ENCODE peak calls at places on chromosome 12, in four cellular contexts. One of them, this sample, is unnamed.
A peak's percentile ranks its signal among the peaks of the same experiment; 100 is the strongest.

GRCh38 chr12:70645494-70646317 is 8.5 kb upstream of the PTPRB start:
- DNase-seq in fibroblast of pulmonary artery: peak; percentile 93
- DNase-seq in neuronal stem cell: no peak
- DNase-seq in effector memory CD4-positive, alpha-beta T cell: no peak
- DNase-seq in this sample: no peak

GRCh38 chr12:90979936-90980335 is 24.8 kb downstream of the EPYC start:
- DNase-seq in fibroblast of pulmonary artery: peak; percentile 58
- DNase-seq in neuronal stem cell: no peak
- DNase-seq in effector memory CD4-positive, alpha-beta T cell: no peak
- DNase-seq in this sample: no peak

GRCh38 chr12:1936406-1937320 is 18.2 kb upstream of the CACNA2D4 start:
- DNase-seq in fibroblast of pulmonary artery: peak; percentile 58
- DNase-seq in neuronal stem cell: no peak
- DNase-seq in effector memory CD4-positive, alpha-beta T cell: no peak
- DNase-seq in this sample: peak; percentile 63

GRCh38 chr12:84411031-84411430 is 501.6 kb downstream of the SLC6A15 start:
- DNase-seq in fibroblast of pulmonary artery: no peak
- DNase-seq in neuronal stem cell: no peak
- DNase-seq in effector memory CD4-positive, alpha-beta T cell: no peak
- DNase-seq in this sample: no peak

GRCh38 chr12:6961278-6961694 is 9.2 kb downstream of the PHB2 start:
- DNase-seq in fibroblast of pulmonary artery: peak; percentile 35
- DNase-seq in neuronal stem cell: no peak
- DNase-seq in effector memory CD4-positive, alpha-beta T cell: peak; percentile 89
- DNase-seq in this sample: peak; percentile 84

GRCh38 chr12:101806280-101806679 is 24.5 kb downstream of the GNPTAB start:
- DNase-seq in fibroblast of pulmonary artery: peak; percentile 16
- DNase-seq in neuronal stem cell: no peak
- DNase-seq in effector memory CD4-positive, alpha-beta T cell: no peak
- DNase-seq in this sample: no peak

GRCh38 chr12:94186461-94187237 is 38.3 kb downstream of the PLXNC1 start:
- DNase-seq in fibroblast of pulmonary artery: peak; percentile 67
- DNase-seq in neuronal stem cell: peak; percentile 83
- DNase-seq in effector memory CD4-positive, alpha-beta T cell: no peak
- DNase-seq in this sample: peak; percentile 56

GRCh38 chr12:85057370-85057963 is 21.3 kb downstream of the LRRIQ1 start:
- DNase-seq in fibroblast of pulmonary artery: peak; percentile 67
- DNase-seq in neuronal stem cell: peak; percentile 62
- DNase-seq in effector memory CD4-positive, alpha-beta T cell: no peak
- DNase-seq in this sample: peak; percentile 24

GRCh38 chr12:47775100-47775911 is 2.3 kb downstream of the SLC48A1 start:
- DNase-seq in fibroblast of pulmonary artery: peak; percentile 37
- DNase-seq in neuronal stem cell: no peak
- DNase-seq in effector memory CD4-positive, alpha-beta T cell: no peak
- DNase-seq in this sample: no peak

GRCh38 chr12:132624186-132624855 is 5.7 kb downstream of the P2RX2 start:
- DNase-seq in fibroblast of pulmonary artery: no peak
- DNase-seq in neuronal stem cell: no peak
- DNase-seq in effector memory CD4-positive, alpha-beta T cell: no peak
- DNase-seq in this sample: no peak

GRCh38 chr12:76859621-76860020 is 19.2 kb downstream of the CSRP2 start:
- DNase-seq in fibroblast of pulmonary artery: no peak
- DNase-seq in neuronal stem cell: no peak
- DNase-seq in effector memory CD4-positive, alpha-beta T cell: no peak
- DNase-seq in this sample: no peak

GRCh38 chr12:41190360-41190759 is 2.2 kb downstream of the PDZRN4 start:
- DNase-seq in fibroblast of pulmonary artery: peak; percentile 3
- DNase-seq in neuronal stem cell: no peak
- DNase-seq in effector memory CD4-positive, alpha-beta T cell: no peak
- DNase-seq in this sample: no peak

GRCh38 chr12:97017213-97017612 is 110.2 kb downstream of the NEDD1 start:
- DNase-seq in fibroblast of pulmonary artery: no peak
- DNase-seq in neuronal stem cell: no peak
- DNase-seq in effector memory CD4-positive, alpha-beta T cell: no peak
- DNase-seq in this sample: no peak

GRCh38 chr12:96034631-96035282 is 630 bp downstream of the LTA4H start:
- DNase-seq in fibroblast of pulmonary artery: peak; percentile 41
- DNase-seq in neuronal stem cell: peak; percentile 31
- DNase-seq in effector memory CD4-positive, alpha-beta T cell: no peak
- DNase-seq in this sample: peak; percentile 25

GRCh38 chr12:6866920-6867406 is 368 bp upstream of the TPI1 start:
- DNase-seq in fibroblast of pulmonary artery: no peak
- DNase-seq in neuronal stem cell: no peak
- DNase-seq in effector memory CD4-positive, alpha-beta T cell: no peak
- DNase-seq in this sample: peak; percentile 85

GRCh38 chr12:56385873-56386272 is 23.2 kb upstream of the APOF start:
- DNase-seq in fibroblast of pulmonary artery: peak; percentile 12
- DNase-seq in neuronal stem cell: no peak
- DNase-seq in effector memory CD4-positive, alpha-beta T cell: no peak
- DNase-seq in this sample: no peak

GRCh38 chr12:53381739-53382630 is 2.0 kb downstream of the SP1 start:
- DNase-seq in fibroblast of pulmonary artery: peak; percentile 80
- DNase-seq in neuronal stem cell: no peak
- DNase-seq in effector memory CD4-positive, alpha-beta T cell: peak; percentile 30
- DNase-seq in this sample: peak; percentile 64

GRCh38 chr12:13376627-13377373 is 180.3 kb downstream of the EMP1 start:
- DNase-seq in fibroblast of pulmonary artery: no peak
- DNase-seq in neuronal stem cell: no peak
- DNase-seq in effector memory CD4-positive, alpha-beta T cell: no peak
- DNase-seq in this sample: no peak

GRCh38 chr12:12976366-12976765 is 23.7 kb downstream of the HEBP1 start:
- DNase-seq in fibroblast of pulmonary artery: peak; percentile 95
- DNase-seq in neuronal stem cell: no peak
- DNase-seq in effector memory CD4-positive, alpha-beta T cell: no peak
- DNase-seq in this sample: peak; percentile 63

GRCh38 chr12:31876568-31877424 is 82.4 kb upstream of the RESF1 start:
- DNase-seq in fibroblast of pulmonary artery: no peak
- DNase-seq in neuronal stem cell: no peak
- DNase-seq in effector memory CD4-positive, alpha-beta T cell: no peak
- DNase-seq in this sample: peak; percentile 28

GRCh38 chr12:58917699-58918334 is 2.5 kb downstream of the LRIG3 start:
- DNase-seq in fibroblast of pulmonary artery: no peak
- DNase-seq in neuronal stem cell: no peak
- DNase-seq in effector memory CD4-positive, alpha-beta T cell: no peak
- DNase-seq in this sample: no peak

GRCh38 chr12:25200703-25201102 is 5.7 kb downstream of the ETFRF1 start:
- DNase-seq in fibroblast of pulmonary artery: peak; percentile 37
- DNase-seq in neuronal stem cell: no peak
- DNase-seq in effector memory CD4-positive, alpha-beta T cell: no peak
- DNase-seq in this sample: no peak

GRCh38 chr12:101823891-101824290 is 6.9 kb downstream of the GNPTAB start:
- DNase-seq in fibroblast of pulmonary artery: peak; percentile 20
- DNase-seq in neuronal stem cell: peak; percentile 20
- DNase-seq in effector memory CD4-positive, alpha-beta T cell: peak; percentile 55
- DNase-seq in this sample: no peak

GRCh38 chr12:40942326-40942725 is 245.8 kb upstream of the PDZRN4 start:
- DNase-seq in fibroblast of pulmonary artery: peak; percentile 4
- DNase-seq in neuronal stem cell: peak; percentile 9
- DNase-seq in effector memory CD4-positive, alpha-beta T cell: no peak
- DNase-seq in this sample: no peak

DNA sequence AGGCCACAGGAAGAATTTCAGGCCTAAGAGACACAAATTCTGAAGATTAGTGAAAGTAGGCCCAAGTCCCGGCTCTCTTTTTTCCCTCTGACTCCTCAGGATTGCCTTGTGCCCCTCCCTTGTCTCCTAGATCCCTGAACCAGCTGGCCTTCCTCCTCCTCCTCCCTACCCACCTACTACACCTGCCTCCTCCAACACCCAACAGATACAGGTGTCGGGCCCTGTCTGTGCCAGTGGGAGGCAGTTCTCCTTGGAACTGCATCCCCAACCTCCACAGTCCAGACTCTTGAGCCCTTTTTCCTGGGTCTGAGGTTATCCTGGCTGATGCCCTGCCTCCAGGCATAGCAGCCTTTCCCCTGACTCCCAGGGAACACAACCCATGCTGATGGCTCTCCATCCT is 1.8 kb downstream of the PPP1R1A start:
- DNase-seq in fibroblast of pulmonary artery: no peak
- DNase-seq in neuronal stem cell: no peak
- DNase-seq in effector memory CD4-positive, alpha-beta T cell: no peak
- DNase-seq in this sample: no peak
- H3K4me3 ChIP-seq in fibroblast of pulmonary artery: no peak overlapping the region
- H3K4me3 ChIP-seq in neuronal stem cell: no peak overlapping the region
- H3K4me3 ChIP-seq in effector memory CD4-positive, alpha-beta T cell: no peak overlapping the region
- H3K4me3 ChIP-seq in this sample: no peak overlapping the region

GRCh38 chr12:116102019-116102418 is 175.5 kb downstream of the MED13L start:
- DNase-seq in fibroblast of pulmonary artery: no peak
- DNase-seq in neuronal stem cell: no peak
- DNase-seq in effector memory CD4-positive, alpha-beta T cell: no peak
- DNase-seq in this sample: no peak
- H3K4me3 ChIP-seq in fibroblast of pulmonary artery: no peak overlapping the region
- H3K4me3 ChIP-seq in neuronal stem cell: no peak overlapping the region
- H3K4me3 ChIP-seq in effector memory CD4-positive, alpha-beta T cell: no peak overlapping the region
- H3K4me3 ChIP-seq in this sample: no peak overlapping the region

GRCh38 chr12:3869448-3869847 is 3.8 kb downstream of the PARP11 start:
- DNase-seq in fibroblast of pulmonary artery: no peak
- DNase-seq in neuronal stem cell: no peak
- DNase-seq in effector memory CD4-positive, alpha-beta T cell: no peak
- DNase-seq in this sample: no peak
- H3K4me3 ChIP-seq in fibroblast of pulmonary artery: no peak overlapping the region
- H3K4me3 ChIP-seq in neuronal stem cell: no peak overlapping the region
- H3K4me3 ChIP-seq in effector memory CD4-positive, alpha-beta T cell: peak overlapping the region; percentile 59
- H3K4me3 ChIP-seq in this sample: no peak overlapping the region

DNA sequence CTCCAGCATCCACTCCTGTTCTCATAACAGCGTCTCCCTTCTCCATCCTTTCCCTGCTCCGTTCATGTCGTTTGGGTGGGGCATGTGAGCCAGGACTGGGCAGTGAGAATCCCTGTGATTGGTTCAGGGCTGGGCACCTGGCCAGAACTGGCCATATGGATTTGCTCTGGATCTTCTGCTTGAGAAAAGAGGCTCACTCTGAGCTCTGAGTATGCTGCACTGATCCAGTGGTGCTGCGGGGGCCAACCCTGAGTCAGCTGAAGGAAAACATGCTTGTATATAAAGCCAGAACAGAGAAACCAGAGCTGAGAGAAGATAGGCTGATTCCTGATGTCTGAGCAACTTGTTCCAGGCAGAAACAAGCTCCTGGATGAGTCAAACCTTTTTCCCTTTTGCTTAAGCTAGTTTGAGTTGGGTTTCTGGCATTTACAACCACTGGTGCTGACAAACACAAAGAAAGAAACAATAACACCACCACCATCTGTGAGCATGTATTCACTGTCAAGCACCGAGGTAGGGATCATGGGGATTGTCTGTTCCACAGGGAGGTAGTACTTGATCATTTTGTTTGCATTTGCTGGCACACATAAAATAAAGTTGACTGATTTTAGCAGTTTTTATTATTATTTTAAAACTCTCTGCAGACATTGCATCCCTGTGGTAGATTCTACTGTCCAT is 14.0 kb upstream of the HPD start:
- DNase-seq in fibroblast of pulmonary artery: peak; percentile 94
- DNase-seq in neuronal stem cell: no peak
- DNase-seq in effector memory CD4-positive, alpha-beta T cell: no peak
- DNase-seq in this sample: no peak
- H3K4me3 ChIP-seq in fibroblast of pulmonary artery: no peak overlapping the region
- H3K4me3 ChIP-seq in neuronal stem cell: no peak overlapping the region
- H3K4me3 ChIP-seq in effector memory CD4-positive, alpha-beta T cell: no peak overlapping the region
- H3K4me3 ChIP-seq in this sample: no peak overlapping the region

GRCh38 chr12:108833757-108834472 is 23.5 kb downstream of the SSH1 start:
- DNase-seq in fibroblast of pulmonary artery: peak; percentile 87
- DNase-seq in neuronal stem cell: no peak
- DNase-seq in effector memory CD4-positive, alpha-beta T cell: no peak
- DNase-seq in this sample: no peak

GRCh38 chr12:108832730-108833354 is 24.5 kb downstream of the SSH1 start:
- DNase-seq in fibroblast of pulmonary artery: peak; percentile 95
- DNase-seq in neuronal stem cell: no peak
- DNase-seq in effector memory CD4-positive, alpha-beta T cell: no peak
- DNase-seq in this sample: no peak

GRCh38 chr12:108831309-108831991 is 25.9 kb downstream of the SSH1 start:
- DNase-seq in fibroblast of pulmonary artery: no peak
- DNase-seq in neuronal stem cell: no peak
- DNase-seq in effector memory CD4-positive, alpha-beta T cell: no peak
- DNase-seq in this sample: no peak

GRCh38 chr12:108832208-108832607 is 25.2 kb downstream of the SSH1 start:
- DNase-seq in fibroblast of pulmonary artery: no peak
- DNase-seq in neuronal stem cell: no peak
- DNase-seq in effector memory CD4-positive, alpha-beta T cell: no peak
- DNase-seq in this sample: no peak

GRCh38 chr12:108833355-108833733 is 24.0 kb downstream of the SSH1 start:
- DNase-seq in fibroblast of pulmonary artery: peak; percentile 91
- DNase-seq in neuronal stem cell: no peak
- DNase-seq in effector memory CD4-positive, alpha-beta T cell: no peak
- DNase-seq in this sample: no peak
- H3K4me3 ChIP-seq in fibroblast of pulmonary artery: peak overlapping the region; percentile 17
- H3K4me3 ChIP-seq in neuronal stem cell: no peak overlapping the region
- H3K4me3 ChIP-seq in effector memory CD4-positive, alpha-beta T cell: no peak overlapping the region
- H3K4me3 ChIP-seq in this sample: peak overlapping the region; percentile 26

GRCh38 chr12:57563358-57563757 is 13.5 kb downstream of the KIF5A start:
- DNase-seq in fibroblast of pulmonary artery: no peak
- DNase-seq in neuronal stem cell: no peak
- DNase-seq in effector memory CD4-positive, alpha-beta T cell: no peak
- DNase-seq in this sample: no peak
- H3K4me3 ChIP-seq in fibroblast of pulmonary artery: no peak overlapping the region
- H3K4me3 ChIP-seq in neuronal stem cell: no peak overlapping the region
- H3K4me3 ChIP-seq in effector memory CD4-positive, alpha-beta T cell: no peak overlapping the region
- H3K4me3 ChIP-seq in this sample: no peak overlapping the region

DNA sequence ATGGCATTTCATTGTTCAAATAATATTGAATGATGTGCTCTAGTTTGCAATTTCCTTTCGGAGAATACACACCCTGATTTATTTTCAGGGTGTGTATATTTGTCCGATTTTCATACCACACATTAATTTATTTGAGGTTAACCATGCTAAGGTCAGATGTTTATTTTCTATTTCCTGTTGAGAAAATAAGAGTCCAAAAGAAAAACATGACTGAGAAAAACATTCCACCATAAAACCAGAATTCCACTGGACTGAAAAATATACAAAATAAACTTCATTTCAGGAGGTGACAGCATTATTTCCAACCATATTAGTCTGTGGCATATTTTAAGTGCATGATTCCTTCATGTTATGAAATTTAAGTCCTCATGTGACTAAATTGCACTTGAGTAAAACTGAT is 64.2 kb upstream of the OVCH1 start:
- DNase-seq in fibroblast of pulmonary artery: peak; percentile 39
- DNase-seq in neuronal stem cell: no peak
- DNase-seq in effector memory CD4-positive, alpha-beta T cell: no peak
- DNase-seq in this sample: no peak
- H3K4me3 ChIP-seq in fibroblast of pulmonary artery: no peak overlapping the region
- H3K4me3 ChIP-seq in neuronal stem cell: no peak overlapping the region
- H3K4me3 ChIP-seq in effector memory CD4-positive, alpha-beta T cell: no peak overlapping the region
- H3K4me3 ChIP-seq in this sample: no peak overlapping the region

DNA sequence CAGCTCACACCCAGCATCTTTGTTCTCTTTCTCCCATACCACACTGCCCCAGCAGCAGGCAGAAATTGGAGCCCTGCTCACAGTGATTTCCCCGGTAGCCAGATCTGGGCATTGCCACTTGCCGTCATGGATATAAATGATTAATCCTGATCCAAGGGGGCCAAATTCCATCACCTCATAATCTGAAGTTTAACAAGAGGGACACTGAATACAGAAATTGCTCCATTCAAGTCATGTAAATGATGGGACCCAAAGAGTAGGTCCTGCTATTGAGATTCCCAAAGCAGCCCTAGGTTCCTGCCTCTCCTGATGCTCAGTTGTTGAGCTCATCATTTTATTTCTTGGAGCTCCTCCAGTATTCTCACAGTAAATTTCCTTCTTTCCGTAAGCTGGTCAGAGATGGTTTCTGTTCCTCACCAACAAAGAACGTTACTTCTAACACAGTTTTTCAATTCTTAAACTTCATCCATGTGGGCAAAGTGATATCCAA is 11.7 kb downstream of the ITPR2 start:
- DNase-seq in fibroblast of pulmonary artery: no peak
- DNase-seq in neuronal stem cell: no peak
- DNase-seq in effector memory CD4-positive, alpha-beta T cell: no peak
- DNase-seq in this sample: no peak
- H3K4me3 ChIP-seq in fibroblast of pulmonary artery: peak overlapping the region; percentile 3
- H3K4me3 ChIP-seq in neuronal stem cell: no peak overlapping the region
- H3K4me3 ChIP-seq in effector memory CD4-positive, alpha-beta T cell: no peak overlapping the region
- H3K4me3 ChIP-seq in this sample: no peak overlapping the region

GRCh38 chr12:52010692-52011601 is 4.2 kb downstream of the TAMALIN start:
- DNase-seq in fibroblast of pulmonary artery: no peak
- DNase-seq in neuronal stem cell: no peak
- DNase-seq in effector memory CD4-positive, alpha-beta T cell: no peak
- DNase-seq in this sample: no peak
- H3K4me3 ChIP-seq in fibroblast of pulmonary artery: peak overlapping the region; percentile 86
- H3K4me3 ChIP-seq in neuronal stem cell: no peak overlapping the region
- H3K4me3 ChIP-seq in effector memory CD4-positive, alpha-beta T cell: no peak overlapping the region
- H3K4me3 ChIP-seq in this sample: no peak overlapping the region